ENCODE peak calls at places on chromosomes 7 and 10, in five cellular contexts. L is midbrain; I is activated CD8-positive, alpha-beta memory T cell treated with anti-CD3 and anti-CD28 coated beads for 4 hours; N is hippocampal formation; D is NCI-H510A treated with DMSO at 0.1 percent for 48 hours. J is an unnamed sample.

GRCh38 chr10:35705671-35706070 is 63.6 kb upstream of the FZD8 start:
- DNase-seq in I (no peak), D (no peak), N (no peak), L (no peak), J (no peak)

GRCh38 chr10:77214799-77215198 is 422.8 kb downstream of the KCNMA1 start:
- DNase-seq in D (no peak), N (no peak), L (no peak), I (no peak), J (no peak)

GRCh38 chr7:2016761-2017482 is 215.8 kb downstream of the MAD1L1 start:
- DNase-seq in N (no peak), D (peak), I (no peak), L (no peak), J (no peak)

GRCh38 chr10:61460835-61461234 is 7.7 kb upstream of the TMEM26 start:
- DNase-seq in N (no peak), I (no peak), D (no peak), L (no peak), J (no peak)

GRCh38 chr7:103752995-103753394 is 236.5 kb downstream of the RELN start:
- DNase-seq in I (no peak), N (no peak), D (no peak), L (no peak), J (no peak)

GRCh38 chr7:34430456-34430855 is 227.6 kb upstream of the NPSR1 start:
- DNase-seq in D (no peak), N (no peak), I (no peak), L (no peak), J (no peak)

GRCh38 chr10:4473977-4474376 is 352.0 kb upstream of the AKR1E2 start:
- DNase-seq in D (no peak), N (no peak), I (no peak), L (no peak), J (no peak)

GRCh38 chr7:27661776-27662489 is 750 bp downstream of the HIBADH start:
- DNase-seq in N (no peak), I (no peak), D (peak), L (peak), J (no peak)

GRCh38 chr10:115706482-115707076 is 566.4 kb downstream of the GFRA1 start:
- DNase-seq in D (peak), L (peak), I (no peak), N (no peak), J (no peak)

GRCh38 chr7:141483044-141483443 is 68.2 kb upstream of the AGK start:
- DNase-seq in D (no peak), N (no peak), L (no peak), I (no peak), J (no peak)

GRCh38 chr7:47681241-47681810 is 99.4 kb upstream of the TNS3 start:
- DNase-seq in N (no peak), L (peak), D (no peak), I (no peak), J (no peak)

GRCh38 chr10:119235381-119235780 is 28.0 kb downstream of the GRK5 start:
- DNase-seq in N (peak), D (no peak), L (no peak), I (no peak), J (no peak)

GRCh38 chr7:102891693-102892261 is 21.0 kb upstream of the LRRC17 start:
- DNase-seq in I (no peak), D (no peak), N (no peak), L (no peak), J (no peak)

GRCh38 chr7:37037286-37037685 is 313.0 kb upstream of the AOAH start:
- DNase-seq in D (no peak), I (no peak), N (no peak), L (no peak), J (no peak)

GRCh38 chr7:41275255-41275654 is 427.6 kb downstream of the INHBA start:
- DNase-seq in N (no peak), D (no peak), I (no peak), L (no peak), J (no peak)

GRCh38 chr10:103786020-103786419 is 69.4 kb downstream of the SH3PXD2A start:
- DNase-seq in N (no peak), D (no peak), L (no peak), I (no peak), J (no peak)

GRCh38 chr7:141702047-141702567 is at the start of gene DENND11:
- DNase-seq in I (peak), D (peak), L (peak), N (peak), J (no peak)

GRCh38 chr10:91977501-91977900 is 53.9 kb downstream of the BTAF1 start:
- DNase-seq in I (no peak), L (no peak), D (no peak), N (no peak), J (no peak)

GRCh38 chr7:22665816-22666375 is 61.1 kb upstream of the IL6 start:
- DNase-seq in I (no peak), D (no peak), N (no peak), L (no peak), J (no peak)

GRCh38 chr10:29533696-29534285 is 101.0 kb downstream of the SVIL start:
- DNase-seq in I (no peak), N (no peak), D (no peak), L (no peak), J (no peak)

GRCh38 chr7:33893377-33893776 is 12.0 kb upstream of the BMPER start:
- DNase-seq in I (no peak), L (no peak), D (peak), N (no peak), J (no peak)

GRCh38 chr10:48501806-48502771 is 102.8 kb downstream of the ARHGAP22 start:
- DNase-seq in L (no peak), N (no peak), I (no peak), D (no peak), J (no peak)

J was measured in omental fat pad.